ENCODE peak calls at places on chromosome 7, in six cellular contexts. F, O, N, U, H and D are unnamed samples.

GRCh38 chr7:79615871-79616640 is 162.6 kb upstream of the MAGI2 start:
- DNase-seq in H (no peak), N (no peak), U (no peak), F (no peak), O (no peak), D (no peak)

GRCh38 chr7:4799508-4800268 is 24.3 kb downstream of the AP5Z1 start:
- DNase-seq in O (no peak), U (no peak), H (no peak), N (peak; percentile 20), F (peak; percentile 59), D (no peak)

GRCh38 chr7:133339772-133340171 is 86.9 kb downstream of the EXOC4 start:
- DNase-seq in U (no peak), N (no peak), F (no peak), H (no peak), O (no peak), D (no peak)

GRCh38 chr7:30776971-30777370 is 5.8 kb downstream of the MINDY4 start:
- DNase-seq in H (no peak), N (no peak), F (no peak), U (no peak), O (peak; percentile 61), D (no peak)

GRCh38 chr7:72446566-72447462 is 34.7 kb upstream of the CALN1 start:
- DNase-seq in O (no peak), H (no peak), F (no peak), N (no peak), U (no peak), D (no peak)

GRCh38 chr7:34849163-34849960 is 187.9 kb downstream of the DPY19L1 start:
- DNase-seq in O (no peak), N (no peak), U (no peak), H (no peak), F (no peak), D (no peak)

GRCh38 chr7:108314049-108314448 is 142.2 kb downstream of the NRCAM start:
- DNase-seq in N (no peak), O (no peak), F (no peak), U (no peak), H (no peak), D (no peak)

GRCh38 chr7:98727146-98727709 is 110.1 kb downstream of the NPTX2 start:
- DNase-seq in N (no peak), O (peak; percentile 33), H (no peak), F (no peak), U (no peak), D (no peak)

GRCh38 chr7:21746949-21747348 is 198.8 kb downstream of the CDCA7L start:
- DNase-seq in O (no peak), H (no peak), U (no peak), N (no peak), F (no peak), D (no peak)

GRCh38 chr7:30331338-30331737 is 46.9 kb downstream of the ZNRF2 start:
- DNase-seq in F (no peak), N (no peak), U (no peak), H (no peak), O (no peak), D (no peak)

GRCh38 chr7:45699726-45700390 is 125.7 kb downstream of the ADCY1 start:
- DNase-seq in F (peak; percentile 8), N (no peak), O (no peak), H (peak; percentile 9), U (no peak), D (no peak)

GRCh38 chr7:50727072-50727471 is 55.6 kb downstream of the GRB10 start:
- DNase-seq in N (peak; percentile 10), F (no peak), H (no peak), O (no peak), U (no peak), D (no peak)

GRCh38 chr7:157412021-157412443 is 75.2 kb downstream of the DNAJB6 start:
- DNase-seq in N (no peak), F (no peak), H (no peak), O (no peak), U (no peak), D (no peak)

GRCh38 chr7:21504021-21504420 is 38.8 kb upstream of the DNAH11 start:
- DNase-seq in H (no peak), N (no peak), O (no peak), U (no peak), F (no peak), D (no peak)

GRCh38 chr7:127390817-127391590 is 1.5 kb downstream of the ZNF800 start:
- DNase-seq in N (no peak), U (no peak), F (no peak), O (no peak), H (no peak), D (no peak)

GRCh38 chr7:127390186-127390816 is 2.2 kb downstream of the ZNF800 start:
- DNase-seq in H (no peak), U (no peak), N (peak; percentile 30), O (no peak), F (no peak), D (no peak)

GRCh38 chr7:127392566-127393369 is at the start of gene ZNF800:
- DNase-seq in F (peak; percentile 94), U (peak; percentile 92), H (peak; percentile 94), N (peak; percentile 94), O (peak; percentile 96), D (peak; percentile 97)

GRCh38 chr7:127392182-127392565 is 334 bp downstream of the ZNF800 start:
- DNase-seq in N (peak; percentile 91), U (no peak), O (peak; percentile 72), H (peak; percentile 73), F (peak; percentile 54), D (peak; percentile 86)

DNA sequence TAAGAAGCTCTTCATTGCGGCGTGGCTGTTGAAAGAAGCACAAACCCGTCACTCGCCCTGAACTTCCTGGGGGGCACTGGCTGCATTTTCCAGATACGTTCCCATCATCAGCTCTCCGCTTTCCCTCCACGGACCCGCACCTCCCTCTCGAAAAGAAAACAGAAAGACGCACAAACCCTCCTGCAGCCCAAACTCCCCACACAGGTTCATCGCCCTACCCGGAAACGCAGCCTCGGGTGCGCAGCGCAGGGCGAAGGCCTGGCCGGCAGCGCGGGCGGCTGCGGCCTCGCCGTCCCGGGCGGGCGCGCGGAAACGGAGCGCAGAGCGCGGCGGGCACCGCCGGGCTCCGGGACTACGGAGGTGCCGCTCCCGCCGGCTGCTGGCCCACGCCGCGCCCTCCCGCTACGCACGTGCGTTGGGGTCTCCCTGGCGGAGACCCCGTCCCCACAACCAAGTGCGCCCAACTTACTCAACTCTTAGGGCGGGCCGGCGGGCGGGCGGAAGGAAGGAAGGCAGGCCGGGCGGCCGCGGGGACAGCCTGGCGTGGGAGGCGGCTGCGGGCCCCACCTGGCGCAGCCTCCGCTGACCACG is 822 bp downstream of the ZNF800 start:
- DNase-seq in N (peak; percentile 84), O (no peak), U (peak; percentile 80), H (peak; percentile 32), F (peak; percentile 20), D (no peak)
- TF ChIP-seq POLR2A in N (no peak), O (no peak), U (peak; percentile 40), H (no peak), F (no peak), D (no peak)

DNA sequence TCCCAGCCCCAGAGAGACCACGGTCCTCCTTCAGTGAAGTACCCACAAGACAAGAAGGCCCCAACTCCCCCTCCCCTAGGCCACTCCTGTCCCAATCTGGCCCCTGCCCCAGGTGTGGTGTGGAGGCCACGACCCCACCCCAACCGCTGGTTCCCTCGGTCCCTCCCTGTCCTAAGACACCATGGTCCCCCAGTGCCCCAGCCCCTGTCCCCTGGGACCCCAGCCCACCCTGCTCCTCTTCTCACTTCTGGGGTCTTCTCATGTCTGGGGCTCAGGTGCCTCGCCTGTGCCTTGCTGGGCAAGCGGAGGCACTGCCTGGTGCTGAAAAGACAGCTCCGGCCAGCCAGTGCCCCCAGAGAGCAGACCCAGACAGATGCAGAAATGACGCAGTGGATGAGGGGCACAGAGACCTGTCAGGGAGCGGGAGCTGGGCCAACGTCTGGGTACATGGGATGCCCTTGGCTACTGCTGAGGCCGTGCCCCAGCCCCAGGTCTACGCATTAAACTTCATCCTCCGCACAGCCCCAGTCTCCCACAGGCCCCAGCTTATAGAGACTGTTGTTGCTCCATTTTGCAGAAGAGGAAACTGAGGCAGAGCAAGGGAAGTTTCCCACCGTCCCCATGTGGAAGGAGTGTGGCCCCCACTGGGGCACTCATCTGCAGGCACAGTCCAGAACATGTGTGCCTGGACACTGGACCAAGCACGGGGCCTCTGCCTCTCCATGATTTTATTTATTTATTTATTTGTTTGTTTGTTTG is 14.8 kb downstream of the GRIFIN start:
- DNase-seq in O (peak; percentile 54), U (no peak), H (no peak), F (no peak), N (no peak), D (no peak)
- TF ChIP-seq POLR2A in O (no peak), U (no peak), H (no peak), F (no peak), N (no peak), D (no peak)

DNA sequence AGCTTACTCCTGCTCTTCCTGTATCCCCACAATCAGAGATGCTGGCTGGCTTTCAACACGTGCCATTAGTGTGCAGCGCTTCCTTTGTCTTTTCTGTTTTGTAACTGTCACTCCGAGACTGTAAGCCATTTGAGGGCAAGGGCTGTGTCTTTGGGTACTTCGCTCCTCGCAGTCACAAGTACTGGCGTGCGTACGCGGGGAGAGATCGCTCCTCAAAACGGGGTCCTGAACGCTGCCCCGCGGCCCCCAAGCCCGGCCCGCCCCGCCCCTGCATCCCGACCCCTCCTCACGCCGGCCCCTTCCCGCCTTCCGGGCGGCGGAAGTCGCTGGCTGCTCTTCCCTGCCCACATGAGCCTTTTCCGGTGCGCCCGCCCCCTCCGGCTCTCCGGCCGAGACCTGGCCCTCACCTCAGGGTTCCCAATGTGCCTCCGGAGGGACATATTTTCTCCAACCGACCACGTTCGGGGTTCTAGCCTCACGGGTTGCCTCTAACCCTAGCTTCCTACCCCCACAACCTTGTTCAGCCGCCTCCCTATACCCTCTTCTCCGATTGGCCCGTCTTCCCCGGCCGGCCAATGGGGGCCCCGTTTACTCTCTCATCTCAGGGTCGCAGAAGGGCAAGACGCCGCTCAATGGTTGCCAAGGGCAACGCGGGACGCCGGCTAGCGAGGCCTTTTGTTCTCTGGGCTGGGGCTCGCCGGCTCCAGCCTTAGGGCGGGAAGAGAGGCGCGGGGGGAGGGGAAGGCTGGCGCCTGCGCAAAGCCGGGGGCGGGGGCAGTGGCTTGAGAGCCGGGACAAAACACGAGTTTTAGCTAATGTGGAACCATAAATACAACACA is at the start of gene CEP41:
- DNase-seq in O (peak; percentile 98), N (peak; percentile 95), H (peak; percentile 99), F (peak; percentile 98), U (peak; percentile 93), D (peak; percentile 99)
- TF ChIP-seq POLR2A in O (no peak), N (peak; percentile 45), H (no peak), F (peak; percentile 22), U (no peak), D (no peak)

DNA sequence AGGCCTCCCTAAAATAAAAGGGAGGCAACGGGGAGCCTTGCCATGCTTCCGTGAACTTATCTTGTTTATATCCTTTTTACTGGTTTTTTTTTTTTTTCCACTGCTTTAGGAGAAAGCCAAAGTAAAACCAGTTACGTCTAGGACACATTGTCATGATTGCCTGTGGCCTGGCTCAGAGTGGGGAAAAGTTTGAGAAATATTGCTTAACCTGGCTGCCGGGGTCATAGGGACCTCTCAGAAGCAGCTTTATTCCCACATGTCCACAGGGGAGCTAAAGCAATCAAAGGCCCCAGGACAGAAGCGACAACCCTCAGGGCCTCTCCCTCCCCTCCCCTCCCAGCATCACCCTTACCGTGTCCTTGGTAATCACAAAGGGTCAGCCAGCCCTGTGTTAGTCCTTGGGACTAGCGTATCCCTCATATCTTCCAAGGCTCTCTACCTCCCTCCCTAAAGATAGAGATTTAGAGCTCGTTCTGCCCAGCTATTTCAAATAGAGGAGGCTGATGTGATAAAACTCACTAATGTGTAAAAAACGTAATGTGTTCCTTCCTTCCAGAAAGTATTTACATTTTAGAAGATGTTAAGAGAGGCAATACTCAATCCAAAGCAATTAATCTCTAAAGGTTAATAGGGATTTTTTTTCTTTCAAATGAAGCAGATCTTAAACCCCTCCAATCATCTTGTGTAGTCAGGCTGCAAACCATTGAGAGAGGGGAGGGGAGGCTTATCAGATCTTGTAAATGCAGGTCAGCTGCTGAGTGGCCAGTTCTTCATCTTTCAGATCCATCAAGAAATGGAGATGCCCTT is 64.8 kb upstream of the PRKAR2B start:
- DNase-seq in O (no peak), H (peak; percentile 46), N (peak; percentile 60), U (no peak), F (no peak), D (no peak)
- TF ChIP-seq POLR2A in O (no peak), H (no peak), N (no peak), U (no peak), F (no peak), D (no peak)